ENCODE peak calls at places on chromosomes 13 and 19, in five cellular contexts. D, K, T, R and V are unnamed samples.

GRCh38 chr13:33169273-33169980 is 116.1 kb downstream of the STARD13 start:
- DNase-seq in D (peak; percentile 80), T (no peak), K (no peak), R (peak; percentile 88), V (no peak)

GRCh38 chr13:29454931-29455481 is 140.5 kb downstream of the SLC7A1 start:
- DNase-seq in R (peak; percentile 35), K (peak; percentile 47), D (peak; percentile 34), T (no peak), V (peak; percentile 8)

GRCh38 chr19:1420590-1420989 is 13.2 kb downstream of the DAZAP1 start:
- DNase-seq in K (no peak), D (no peak), T (no peak), R (no peak), V (no peak)

GRCh38 chr13:48773531-48774275 is 120.0 kb downstream of the CYSLTR2 start:
- DNase-seq in D (no peak), K (no peak), T (no peak), R (no peak), V (no peak)

GRCh38 chr19:18514800-18515682 is 6.8 kb downstream of the ELL start:
- DNase-seq in K (no peak), D (peak; percentile 87), R (peak; percentile 93), T (no peak), V (no peak)

GRCh38 chr13:23678768-23679167 is 108.6 kb downstream of the TNFRSF19 start:
- DNase-seq in T (no peak), K (no peak), D (no peak), R (peak; percentile 23), V (no peak)

GRCh38 chr13:114089341-114089740 is 43.1 kb downstream of the RASA3 start:
- DNase-seq in K (no peak), T (peak; percentile 42), D (no peak), R (no peak), V (peak; percentile 7)

GRCh38 chr13:113920606-113921306 is 53.1 kb downstream of the C13orf46 start:
- DNase-seq in D (no peak), K (no peak), R (no peak), T (no peak), V (peak; percentile 7)

GRCh38 chr19:8161135-8161646 is 11.8 kb upstream of the FBN3 start:
- DNase-seq in R (peak; percentile 23), D (peak; percentile 13), T (no peak), K (peak; percentile 29), V (peak; percentile 59)

DNA sequence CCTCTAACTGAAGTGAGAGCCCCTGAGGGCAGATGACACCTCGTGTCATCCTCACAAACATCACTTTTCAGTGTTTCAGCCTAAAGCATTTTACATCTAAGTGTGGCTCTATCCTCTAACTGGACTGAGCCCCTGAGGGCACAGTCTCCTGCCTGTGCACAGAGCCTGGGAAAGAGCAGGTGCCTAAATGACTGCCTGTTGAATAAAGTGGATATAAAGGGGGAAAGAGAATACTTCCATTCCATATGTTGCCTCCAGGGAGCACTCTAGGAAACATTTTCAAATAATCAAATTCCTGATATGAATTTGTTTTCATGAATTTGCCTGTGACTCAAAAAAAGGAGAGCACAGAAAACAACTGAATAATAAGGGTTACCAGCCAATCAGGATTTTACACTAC is 32.2 kb downstream of the CNMD start:
- DNase-seq in K (no peak), D (peak; percentile 5), R (peak; percentile 13), T (no peak), V (no peak)
- TF ChIP-seq CTCF in K (no peak), D (no peak), R (peak; percentile 28), T (no peak), V (no peak)

GRCh38 chr19:4774136-4774535 is 17.4 kb upstream of the FEM1A start:
- DNase-seq in D (no peak), T (peak; percentile 14), R (no peak), K (no peak), V (no peak)
- TF ChIP-seq CTCF in D (no peak), T (no peak), R (no peak), K (no peak), V (no peak)

GRCh38 chr13:76148374-76148773 is 512.2 kb downstream of the LMO7 start:
- DNase-seq in D (no peak), T (no peak), R (no peak), K (no peak), V (no peak)
- TF ChIP-seq CTCF in D (no peak), T (no peak), R (no peak), K (no peak), V (no peak)

GRCh38 chr19:35977446-35978222 is 17.4 kb upstream of the SDHAF1 start:
- DNase-seq in R (no peak), K (no peak), T (no peak), D (no peak), V (peak; percentile 96)
- TF ChIP-seq CTCF in R (peak; percentile 32), K (peak; percentile 18), T (no peak), D (peak; percentile 6), V (peak; percentile 90)

GRCh38 chr19:55913643-55914268 is 18.4 kb downstream of the NLRP13 start:
- DNase-seq in D (no peak), K (no peak), R (no peak), T (no peak), V (no peak)
- TF ChIP-seq CTCF in D (no peak), K (no peak), R (no peak), T (no peak), V (peak; percentile 45)

GRCh38 chr19:3995619-3996018 is 10.4 kb upstream of the EEF2 start:
- DNase-seq in D (no peak), R (no peak), K (no peak), T (no peak), V (no peak)
- TF ChIP-seq CTCF in D (no peak), R (no peak), K (no peak), T (no peak), V (no peak)

GRCh38 chr13:111158136-111158805 is 43.2 kb downstream of the ARHGEF7 start:
- DNase-seq in R (peak; percentile 11), D (peak; percentile 21), T (no peak), K (no peak), V (no peak)

GRCh38 chr13:111156421-111156820 is 41.3 kb downstream of the ARHGEF7 start:
- DNase-seq in K (no peak), T (no peak), D (no peak), R (no peak), V (no peak)

GRCh38 chr13:111153279-111153976 is 38.3 kb downstream of the ARHGEF7 start:
- DNase-seq in R (peak; percentile 91), D (peak; percentile 95), T (peak; percentile 97), K (peak; percentile 96), V (peak; percentile 98)

GRCh38 chr13:111152836-111153235 is 37.7 kb downstream of the ARHGEF7 start:
- DNase-seq in K (no peak), R (peak; percentile 29), D (no peak), T (no peak), V (no peak)

DNA sequence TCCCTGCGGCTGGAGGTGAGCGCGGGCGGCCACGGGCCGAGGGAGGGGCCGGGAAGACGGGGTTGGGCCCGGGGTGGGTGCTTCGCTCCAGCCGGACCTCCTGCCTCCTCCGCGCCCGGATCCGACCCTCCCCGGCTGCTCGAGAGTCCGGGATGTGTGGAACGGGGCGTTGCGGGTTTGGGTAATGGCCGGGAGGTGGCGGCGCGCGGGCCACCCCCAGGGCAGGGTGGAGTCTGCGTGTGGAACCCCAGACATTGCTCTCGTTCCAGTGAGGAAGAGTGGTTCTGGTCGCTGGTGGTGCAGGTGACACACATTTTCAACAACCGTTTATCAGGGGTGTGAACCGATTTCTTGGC is 38.8 kb downstream of the ARHGEF7 start:
- DNase-seq in R (no peak), D (no peak), T (no peak), K (peak; percentile 45), V (no peak)
- TF ChIP-seq CTCF in R (peak; percentile 47), D (peak; percentile 31), T (no peak), K (peak; percentile 7), V (peak; percentile 31)

GRCh38 chr13:111912991-111913781 is 153.8 kb upstream of the SOX1 start:
- DNase-seq in R (no peak), T (no peak), K (no peak), D (no peak), V (peak; percentile 7)

GRCh38 chr13:111914241-111915103 is 152.5 kb upstream of the SOX1 start:
- DNase-seq in D (no peak), R (no peak), K (no peak), T (no peak), V (peak; percentile 1)

GRCh38 chr13:111916201-111916600 is 150.7 kb upstream of the SOX1 start:
- DNase-seq in K (no peak), R (no peak), D (no peak), T (no peak), V (no peak)

GRCh38 chr13:111913790-111914189 is 153.2 kb upstream of the SOX1 start:
- DNase-seq in R (no peak), D (no peak), K (no peak), T (no peak), V (peak; percentile 0)

GRCh38 chr13:111915104-111915551 is 151.8 kb upstream of the SOX1 start:
- DNase-seq in T (no peak), D (no peak), K (no peak), R (no peak), V (no peak)
- TF ChIP-seq CTCF in T (no peak), D (no peak), K (no peak), R (no peak), V (no peak)

DNA sequence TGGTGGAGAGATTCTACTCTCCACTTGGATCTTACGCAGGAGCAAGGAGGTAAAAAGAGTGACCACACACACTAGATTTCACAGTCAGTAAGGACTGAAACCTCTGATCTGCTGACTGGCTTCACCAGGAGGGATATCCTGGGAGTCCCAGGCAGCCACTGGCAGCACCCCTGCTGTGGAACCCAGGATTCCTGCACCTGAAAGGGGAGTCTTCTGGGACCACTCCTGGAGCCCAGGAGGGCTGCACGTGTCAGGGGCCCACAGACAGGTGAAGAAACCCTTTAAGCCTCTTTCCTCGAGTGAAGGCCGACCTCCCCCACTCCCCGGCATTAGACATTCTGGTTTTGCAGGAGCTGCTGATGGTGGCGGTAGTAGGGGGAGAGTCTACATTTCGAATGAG is 62.5 kb downstream of the ALOX5AP start:
- DNase-seq in K (no peak), T (no peak), R (no peak), D (no peak), V (no peak)
- TF ChIP-seq CTCF in K (no peak), T (no peak), R (no peak), D (no peak), V (no peak)